ENCODE peak calls at places on chromosomes 2 and 18, in six cellular contexts. G is spleen, M is sigmoid colon, P is A549, A is adrenal gland, C is ovary. N is an unnamed sample.

GRCh38 chr18:78501251-78501650 is 478.4 kb upstream of the SALL3 start:
- DNase-seq in G (peak), M (no peak), C (no peak), A (no peak), P (no peak), N (no peak)

GRCh38 chr2:66836851-66837250 is 401.9 kb downstream of the MEIS1 start:
- DNase-seq in P (no peak), C (no peak), A (no peak), M (no peak), G (no peak), N (no peak)

GRCh38 chr2:8541636-8542035 is 140.2 kb upstream of the ID2 start:
- DNase-seq in P (no peak), A (no peak), M (no peak), G (peak), C (no peak), N (no peak)

GRCh38 chr2:197888322-197888721 is 83.9 kb downstream of the PLCL1 start:
- DNase-seq in P (no peak), G (no peak), C (no peak), A (no peak), M (no peak), N (no peak)

GRCh38 chr18:62716679-62717058 is 1.3 kb downstream of the PHLPP1 start:
- DNase-seq in A (peak), P (peak), G (peak), C (peak), M (peak), N (no peak)

GRCh38 chr2:160292225-160292624 is 92.2 kb upstream of the ITGB6 start:
- DNase-seq in M (no peak), P (no peak), C (no peak), G (no peak), A (no peak), N (no peak)

GRCh38 chr18:1048048-1048447 is 143.4 kb downstream of the ADCYAP1 start:
- DNase-seq in M (no peak), C (no peak), G (no peak), P (no peak), A (no peak), N (no peak)

GRCh38 chr18:52341617-52342381 is 1.8 kb downstream of the DCC start:
- DNase-seq in M (no peak), C (no peak), G (no peak), P (peak), A (no peak), N (no peak)

GRCh38 chr18:50473896-50474295 is 86.0 kb upstream of the MAPK4 start:
- DNase-seq in A (no peak), P (no peak), G (no peak), C (no peak), M (no peak), N (no peak)

GRCh38 chr2:9737053-9737875 is 106.0 kb upstream of the TAF1B start:
- DNase-seq in G (no peak), P (peak), A (no peak), M (no peak), C (no peak), N (no peak)

GRCh38 chr2:216942016-216942415 is 82.2 kb upstream of the TNP1 start:
- DNase-seq in G (no peak), M (no peak), C (no peak), P (no peak), A (no peak), N (no peak)

GRCh38 chr2:168796583-168797285 is 5.7 kb upstream of the NOSTRIN start:
- DNase-seq in P (no peak), C (no peak), G (no peak), M (no peak), A (peak), N (no peak)

GRCh38 chr2:23567382-23567781 is 182.4 kb downstream of the KLHL29 start:
- DNase-seq in P (no peak), C (no peak), M (no peak), A (no peak), G (no peak), N (no peak)

GRCh38 chr18:67813380-67814028 is 297.0 kb upstream of the DSEL start:
- DNase-seq in P (no peak), C (no peak), G (no peak), M (no peak), A (no peak), N (no peak)

GRCh38 chr2:15669375-15669910 is 77.8 kb downstream of the DDX1 start:
- DNase-seq in C (no peak), P (no peak), G (no peak), A (no peak), M (no peak), N (no peak)

GRCh38 chr2:40606862-40607261 is 155.0 kb upstream of the SLC8A1 start:
- DNase-seq in A (no peak), C (no peak), M (no peak), G (no peak), P (no peak), N (no peak)

GRCh38 chr2:77721593-77721992 is 199.4 kb upstream of the LRRTM4 start:
- DNase-seq in P (no peak), C (no peak), M (no peak), A (no peak), G (no peak), N (no peak)

GRCh38 chr2:216508229-216508628 is 9.6 kb downstream of the RPL37A start:
- DNase-seq in C (no peak), G (no peak), A (no peak), P (no peak), M (no peak), N (no peak)

GRCh38 chr2:95738301-95738700 is 146.5 kb downstream of the TRIM43 start:
- DNase-seq in P (no peak), A (no peak), C (no peak), G (no peak), M (no peak), N (no peak)

DNA sequence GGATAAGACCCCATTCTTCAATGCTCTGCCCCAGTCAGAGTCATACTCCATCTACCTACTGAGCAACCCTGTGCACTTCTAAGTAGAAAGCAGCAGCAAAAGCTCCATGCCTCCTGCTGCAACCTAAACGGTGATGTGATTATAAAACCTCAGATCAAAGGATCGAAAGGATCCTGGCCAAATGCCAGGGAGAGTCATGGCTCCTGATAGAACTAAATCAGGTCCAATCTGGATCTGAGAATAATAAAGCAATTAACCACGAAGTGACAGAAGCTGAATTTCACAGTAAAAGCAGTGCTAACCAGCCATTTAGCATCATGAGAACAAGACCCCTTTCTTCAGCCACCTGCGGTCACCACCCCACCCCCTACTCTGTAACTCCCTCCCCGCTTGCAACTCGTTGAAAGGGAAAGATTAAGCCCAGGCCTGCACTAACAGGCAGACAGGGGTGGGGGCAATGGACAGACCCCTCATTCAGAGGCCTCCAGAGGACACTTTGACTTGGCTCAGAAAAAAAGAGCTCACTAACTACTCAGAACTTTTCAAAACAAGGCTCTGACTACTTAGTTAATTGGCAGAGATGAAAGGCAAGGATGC is 748.7 kb downstream of the BCL11A start:
- DNase-seq in P (no peak), C (no peak), A (peak), G (no peak), M (no peak), N (no peak)
- TF ChIP-seq POLR2A in P (no peak), C (no peak), A (no peak), G (no peak), M (no peak), N (no peak)

GRCh38 chr2:183898641-183899040 is 699.7 kb upstream of the ZNF804A start:
- DNase-seq in M (no peak), P (no peak), G (no peak), A (no peak), C (no peak), N (no peak)
- H3K27ac ChIP-seq in M (no peak), P (no peak), G (no peak), A (no peak), C (no peak), N (no peak)

DNA sequence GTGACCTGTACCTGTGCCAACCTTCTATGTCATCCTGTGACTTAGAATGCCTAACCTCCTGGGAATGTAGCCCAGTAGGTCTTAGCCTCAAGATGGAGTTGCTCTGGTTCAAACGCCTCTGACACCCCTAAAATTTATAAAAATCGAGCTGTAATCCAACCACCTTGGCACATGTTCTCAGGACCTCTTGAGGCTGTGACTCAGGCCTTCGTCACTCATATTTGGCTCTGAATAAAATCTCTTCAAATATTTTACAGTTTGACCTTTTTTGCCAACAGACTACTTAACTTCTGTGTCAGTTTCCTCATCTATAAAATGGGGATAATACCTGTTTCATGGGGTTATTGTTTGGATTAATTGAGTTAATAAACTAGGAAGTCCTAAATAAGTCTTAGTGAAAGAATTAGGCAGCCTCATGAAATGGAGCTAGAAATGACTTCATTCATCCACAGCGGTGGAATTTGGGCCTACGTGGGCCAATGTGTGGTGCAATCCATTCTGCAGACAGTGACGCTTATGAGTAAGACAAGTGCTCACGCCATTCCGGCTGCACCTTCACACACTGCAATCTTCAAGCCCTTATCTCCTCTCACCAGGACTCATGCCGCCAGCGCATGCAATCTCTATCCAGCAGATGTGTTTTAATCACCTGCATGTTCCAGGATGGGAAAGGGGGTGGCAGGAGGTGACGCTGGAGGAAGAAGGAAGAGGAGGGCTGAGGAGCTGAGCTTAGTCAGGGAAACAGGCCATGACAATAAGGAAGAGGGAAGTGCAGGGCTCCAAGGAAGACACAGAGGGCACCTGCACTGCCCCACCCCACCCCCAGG is 2.0 kb upstream of the UBE2F start:
- DNase-seq in A (no peak), M (no peak), P (no peak), G (no peak), C (no peak), N (no peak)
- TF ChIP-seq POLR2A in A (no peak), M (no peak), P (no peak), G (no peak), C (no peak), N (no peak)

GRCh38 chr2:121904656-121905055 is 149.2 kb downstream of the TSN start:
- DNase-seq in M (no peak), P (no peak), G (no peak), C (no peak), A (no peak), N (no peak)

GRCh38 chr2:121900391-121900790 is 144.9 kb downstream of the TSN start:
- DNase-seq in A (no peak), G (no peak), C (no peak), M (no peak), P (no peak), N (no peak)

GRCh38 chr2:121902616-121903015 is 147.2 kb downstream of the TSN start:
- DNase-seq in M (no peak), A (no peak), C (no peak), P (no peak), G (no peak), N (no peak)

GRCh38 chr2:121903037-121903689 is 147.7 kb downstream of the TSN start:
- DNase-seq in C (no peak), A (no peak), M (no peak), P (no peak), G (no peak), N (no peak)

DNA sequence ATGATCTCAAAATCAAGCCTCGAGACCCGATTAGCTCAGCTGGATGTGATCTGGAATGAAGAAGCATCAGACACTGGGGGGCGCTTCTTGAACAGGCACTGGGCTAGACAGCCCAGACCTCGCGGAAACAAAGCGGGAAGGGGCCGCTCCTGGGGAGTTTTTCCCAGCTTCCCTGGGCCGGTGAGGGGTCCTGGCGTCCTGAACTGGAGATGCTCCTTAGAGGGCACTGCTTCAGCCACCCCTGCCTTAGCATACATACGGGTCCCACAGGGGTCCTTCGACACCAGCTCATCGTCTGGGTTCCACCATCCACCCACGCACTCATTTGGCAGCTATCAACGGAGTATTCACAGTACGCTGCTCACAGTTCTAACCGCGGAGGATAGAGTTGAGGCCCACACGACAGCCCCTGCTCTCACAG is 146.7 kb downstream of the TSN start:
- DNase-seq in G (no peak), P (no peak), A (no peak), M (no peak), C (peak), N (no peak)
- H3K27ac ChIP-seq in G (no peak), P (no peak), A (no peak), M (no peak), C (peak), N (no peak)

DNA sequence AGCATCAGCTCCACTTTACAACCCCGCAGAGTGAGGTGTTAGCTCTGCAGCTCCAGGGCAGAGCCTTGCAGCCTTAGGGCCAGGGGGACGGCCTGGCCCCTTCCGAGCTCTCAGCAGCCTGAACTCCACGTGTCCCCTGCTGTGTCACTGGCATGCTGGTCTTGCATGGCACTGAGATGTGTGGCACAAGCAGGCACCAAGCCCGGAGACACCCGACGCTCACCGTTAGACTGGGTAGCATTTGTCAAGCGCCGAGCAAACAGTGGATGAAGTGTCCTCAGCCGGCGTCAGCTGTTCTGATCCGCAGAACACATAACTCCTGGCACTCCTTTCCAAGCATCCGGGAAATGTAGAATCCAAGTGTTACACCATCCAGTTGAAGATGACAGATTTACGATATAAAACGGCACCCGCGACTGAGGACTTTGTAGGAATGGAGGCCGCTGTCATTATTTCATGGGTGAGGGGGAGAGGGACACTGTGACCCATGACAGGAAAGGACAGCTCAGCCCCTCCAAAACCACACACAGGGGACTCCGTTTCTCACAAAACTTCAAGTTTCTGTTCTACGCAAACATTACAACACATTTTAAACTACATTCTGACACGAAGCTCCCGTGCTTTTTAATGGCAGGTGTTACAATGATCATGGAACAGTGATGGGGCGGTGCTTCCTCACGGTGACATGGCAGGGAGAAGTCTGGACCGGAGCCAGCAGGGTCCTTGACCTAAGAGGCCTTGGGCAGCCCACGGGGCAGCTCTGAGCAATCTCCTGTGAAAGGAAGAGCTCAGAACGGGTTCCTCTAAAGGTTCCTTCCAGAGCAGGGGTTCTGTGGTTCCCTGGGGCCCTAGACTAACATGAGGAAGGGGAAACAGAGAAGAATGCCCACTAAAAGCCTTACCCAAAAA is 89.4 kb downstream of the HDAC4 start:
- DNase-seq in C (peak), P (no peak), G (peak), M (peak), A (peak), N (no peak)
- TF ChIP-seq POLR2A in C (no peak), P (no peak), G (no peak), M (peak), A (peak), N (no peak)

GRCh38 chr2:63701406-63701805 is 112.6 kb downstream of the MDH1 start:
- DNase-seq in C (no peak), P (no peak), G (no peak), A (no peak), M (no peak), N (no peak)
- H3K27ac ChIP-seq in C (no peak), P (no peak), G (no peak), A (no peak), M (no peak), N (no peak)

GRCh38 chr18:58221060-58221725 is 177.2 kb downstream of the NEDD4L start:
- DNase-seq in C (no peak), A (no peak), M (no peak), G (no peak), P (peak), N (no peak)
- TF ChIP-seq POLR2A in C (no peak), A (no peak), M (peak), G (no peak), P (no peak), N (no peak)

GRCh38 chr2:28567076-28567471 is 71.2 kb downstream of the PLB1 start:
- DNase-seq in M (peak), P (peak), A (no peak), G (no peak), C (no peak), N (no peak)

GRCh38 chr2:28564346-28564745 is 68.5 kb downstream of the PLB1 start:
- DNase-seq in G (no peak), A (no peak), M (peak), P (no peak), C (no peak), N (no peak)

GRCh38 chr2:28566441-28567075 is 70.7 kb downstream of the PLB1 start:
- DNase-seq in A (peak), C (peak), G (peak), M (peak), P (peak), N (no peak)

GRCh38 chr2:28565033-28565432 is 69.2 kb downstream of the PLB1 start:
- DNase-seq in M (peak), A (no peak), G (peak), P (no peak), C (no peak), N (no peak)

GRCh38 chr2:28565720-28566295 is 69.9 kb downstream of the PLB1 start:
- DNase-seq in C (no peak), A (no peak), G (no peak), P (no peak), M (peak), N (no peak)
- H3K27ac ChIP-seq in C (no peak), A (no peak), G (no peak), P (peak), M (no peak), N (peak)

GRCh38 chr2:65085148-65085547 is 28.9 kb downstream of the CEP68 start:
- DNase-seq in C (no peak), G (no peak), P (no peak), A (no peak), M (no peak), N (no peak)

GRCh38 chr2:65077898-65078297 is 21.7 kb downstream of the CEP68 start:
- DNase-seq in P (no peak), M (no peak), A (no peak), C (no peak), G (no peak), N (no peak)

GRCh38 chr2:65076345-65076710 is 20.1 kb downstream of the CEP68 start:
- DNase-seq in M (no peak), C (no peak), A (no peak), G (no peak), P (no peak), N (no peak)

GRCh38 chr2:65079017-65079416 is 22.8 kb downstream of the CEP68 start:
- DNase-seq in G (no peak), C (no peak), P (no peak), A (no peak), M (no peak), N (no peak)

DNA sequence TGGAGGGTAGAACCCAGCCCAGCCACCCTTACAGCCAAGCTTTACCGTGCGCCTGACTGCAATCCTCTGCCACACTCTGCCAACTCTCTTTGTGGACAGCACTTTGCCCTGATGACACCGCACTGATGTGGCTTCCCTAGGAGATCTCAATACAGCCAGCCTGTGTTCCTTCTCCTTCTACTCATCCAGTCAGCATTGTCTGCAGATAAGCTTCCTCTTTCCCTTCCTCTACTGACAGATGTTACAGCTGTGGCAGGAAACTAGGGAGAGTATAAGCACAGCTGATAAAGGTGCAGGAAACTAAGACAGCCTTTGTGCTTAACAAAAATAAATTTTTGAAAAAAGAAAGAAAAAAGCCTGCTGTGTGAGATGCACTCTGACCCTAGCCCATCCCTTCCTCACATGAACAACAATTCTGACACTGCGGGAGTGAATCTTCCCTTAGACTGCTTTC is 25.0 kb downstream of the CEP68 start:
- DNase-seq in A (no peak), M (no peak), G (no peak), C (no peak), P (no peak), N (no peak)
- TF ChIP-seq POLR2A in A (no peak), M (no peak), G (no peak), C (no peak), P (no peak), N (no peak)

GRCh38 chr18:9914584-9915290 is 921 bp downstream of the VAPA start:
- DNase-seq in P (peak), A (peak), G (peak), M (peak), C (peak), N (no peak)

GRCh38 chr18:9914334-9914583 is 443 bp downstream of the VAPA start:
- DNase-seq in G (no peak), A (no peak), P (no peak), C (no peak), M (no peak), N (no peak)

GRCh38 chr18:9916814-9917213 is 3.0 kb downstream of the VAPA start:
- DNase-seq in G (no peak), P (no peak), A (no peak), M (no peak), C (no peak), N (no peak)

GRCh38 chr18:9916067-9916684 is 2.4 kb downstream of the VAPA start:
- DNase-seq in A (no peak), P (no peak), G (no peak), C (no peak), M (no peak), N (no peak)

GRCh38 chr18:9915291-9916066 is 1.7 kb downstream of the VAPA start:
- DNase-seq in C (no peak), G (no peak), M (no peak), A (no peak), P (no peak), N (no peak)
- H3K27ac ChIP-seq in C (peak), G (peak), M (peak), A (peak), P (peak), N (peak)